ENCODE peak calls at places on chromosome 13, in five cellular contexts. G, O, C, Q and B are unnamed samples.

GRCh38 chr13:63944896-63945295 is 2529.2 kb upstream of the PCDH20 start:
- DNase-seq in Q (no peak), O (no peak), G (no peak), C (no peak), B (no peak)

GRCh38 chr13:20356437-20356836 is 124.3 kb upstream of the GJB6 start:
- DNase-seq in C (no peak), Q (no peak), G (no peak), O (no peak), B (no peak)

GRCh38 chr13:113401452-113402415 is 37.8 kb upstream of the GRTP1 start:
- DNase-seq in G (no peak), O (no peak), Q (no peak), C (no peak), B (no peak)

GRCh38 chr13:95354680-95355487 is 53.6 kb upstream of the ABCC4 start:
- DNase-seq in O (no peak), Q (no peak), G (no peak), C (no peak), B (no peak)

GRCh38 chr13:92317066-92317465 is 909.5 kb upstream of the GPC6 start:
- DNase-seq in Q (no peak), C (no peak), O (no peak), G (no peak), B (no peak)

GRCh38 chr13:68927387-68928026 is 1180.1 kb upstream of the ATXN8OS start:
- DNase-seq in O (no peak), G (peak), Q (no peak), C (no peak), B (no peak)

GRCh38 chr13:66657165-66657895 is 572.8 kb downstream of the PCDH9 start:
- DNase-seq in O (no peak), Q (no peak), C (no peak), G (peak), B (no peak)

GRCh38 chr13:65497265-65497664 is 1732.9 kb downstream of the PCDH9 start:
- DNase-seq in O (no peak), G (no peak), C (no peak), Q (no peak), B (no peak)

GRCh38 chr13:27273658-27274425 is 3.2 kb downstream of the RASL11A start:
- DNase-seq in O (no peak), C (no peak), G (no peak), Q (no peak), B (no peak)

GRCh38 chr13:59261928-59262488 is 901.7 kb downstream of the DIAPH3 start:
- DNase-seq in Q (no peak), C (no peak), G (peak), O (no peak), B (no peak)

GRCh38 chr13:46668302-46668720 is 115.3 kb downstream of the LRCH1 start:
- DNase-seq in O (no peak), G (no peak), C (no peak), Q (no peak), B (no peak)

GRCh38 chr13:35771898-35772297 is 295.4 kb upstream of the MAB21L1 start:
- DNase-seq in Q (no peak), G (no peak), C (no peak), O (no peak), B (no peak)